ENCODE peak calls at places on chromosomes 13 and 19, in seven cellular contexts. X, O, H, E, V, W and Z are unnamed samples.

GRCh38 chr19:5228932-5229777 is 111.5 kb downstream of the PTPRS start:
- DNase-seq in V (no peak), E (no peak), W (no peak), X (no peak), H (no peak), O (no peak), Z (no peak)

GRCh38 chr13:36154567-36155231 is 23.5 kb upstream of the DCLK1 start:
- DNase-seq in X (no peak), O (no peak), V (peak), E (no peak), W (no peak), H (no peak), Z (no peak)

GRCh38 chr13:20181180-20181579 is 11.6 kb downstream of the GJB2 start:
- DNase-seq in W (no peak), H (no peak), E (no peak), X (no peak), V (no peak), O (no peak), Z (no peak)

GRCh38 chr19:2618611-2619010 is 83.9 kb downstream of the GNG7 start:
- DNase-seq in X (no peak), W (peak), O (peak), H (no peak), V (peak), E (peak), Z (peak)

GRCh38 chr13:111972261-111972780 is 94.6 kb upstream of the SOX1 start:
- DNase-seq in H (no peak), E (no peak), W (no peak), O (no peak), V (no peak), X (no peak), Z (no peak)

GRCh38 chr13:66443926-66444325 is 786.2 kb downstream of the PCDH9 start:
- DNase-seq in X (no peak), H (no peak), O (no peak), W (no peak), E (no peak), V (no peak), Z (no peak)

GRCh38 chr19:5882421-5882968 is 12.2 kb upstream of the FUT5 start:
- DNase-seq in H (no peak), O (no peak), X (no peak), V (no peak), W (no peak), E (no peak), Z (no peak)

GRCh38 chr19:29871143-29871542 is 59.4 kb downstream of the CCNE1 start:
- DNase-seq in V (no peak), X (no peak), H (no peak), W (no peak), O (no peak), E (no peak), Z (no peak)

GRCh38 chr19:30378701-30379100 is 6.5 kb downstream of the ZNF536 start:
- DNase-seq in X (no peak), O (no peak), E (no peak), V (no peak), H (no peak), W (no peak), Z (no peak)

GRCh38 chr19:56958428-56958827 is 117.9 kb upstream of the PEG3 start:
- DNase-seq in O (no peak), E (no peak), W (no peak), X (no peak), V (no peak), H (no peak), Z (no peak)

GRCh38 chr13:26280295-26280694 is 26.4 kb downstream of the CDK8 start:
- DNase-seq in V (no peak), O (no peak), E (no peak), X (no peak), W (no peak), H (no peak), Z (no peak)